ENCODE peak calls at places on chromosomes 12 and 14, in four cellular contexts. E is lung, U is hepatocyte, Y is ovary. Q is an unnamed sample.

GRCh38 chr12:75177997-75178396 is 31.6 kb downstream of the KCNC2 start:
- DNase-seq in E (no peak), U (peak; percentile 19), Y (no peak), Q (no peak)

GRCh38 chr12:88207921-88208640 is 66.0 kb downstream of the TMTC3 start:
- DNase-seq in E (peak; percentile 35), U (no peak), Y (no peak), Q (peak; percentile 49)

GRCh38 chr12:81257952-81258551 is 180.2 kb downstream of the ACSS3 start:
- DNase-seq in E (no peak), U (peak; percentile 50), Y (no peak), Q (no peak)

GRCh38 chr14:57732886-57733285 is 133.0 kb downstream of the SLC35F4 start:
- DNase-seq in E (no peak), U (peak; percentile 33), Y (no peak), Q (no peak)

GRCh38 chr14:52694761-52695480 is 437 bp downstream of the ERO1A start:
- DNase-seq in E (peak; percentile 51), U (peak; percentile 49), Y (no peak), Q (peak; percentile 74)

GRCh38 chr14:104315169-104315568 is 176.8 kb downstream of the KIF26A start:
- DNase-seq in E (no peak), U (no peak), Y (no peak), Q (peak; percentile 11)

GRCh38 chr12:76202621-76203020 is 118.1 kb upstream of the NAP1L1 start:
- DNase-seq in E (no peak), U (no peak), Y (no peak), Q (no peak)

GRCh38 chr14:39383026-39383626 is 49.1 kb downstream of the FBXO33 start:
- DNase-seq in E (no peak), U (no peak), Y (no peak), Q (no peak)

GRCh38 chr12:122473543-122474323 is 27.0 kb downstream of the ZCCHC8 start:
- DNase-seq in E (no peak), U (no peak), Y (peak; percentile 42), Q (no peak)

GRCh38 chr14:104820669-104821228 is 19.8 kb downstream of the ZBTB42 start:
- DNase-seq in E (peak; percentile 68), U (peak; percentile 81), Y (peak; percentile 66), Q (peak; percentile 25)

GRCh38 chr14:60222820-60223219 is 26.2 kb upstream of the PPM1A start:
- DNase-seq in E (peak; percentile 48), U (no peak), Y (no peak), Q (no peak)

GRCh38 chr12:6871052-6871957 is 1.8 kb downstream of the SPSB2 start:
- DNase-seq in E (no peak), U (peak; percentile 65), Y (no peak), Q (no peak)

GRCh38 chr12:110538869-110539622 is 36.9 kb downstream of the RAD9B start:
- DNase-seq in E (no peak), U (no peak), Y (no peak), Q (no peak)

GRCh38 chr12:49369723-49370145 is 2.5 kb downstream of the SPATS2 start:
- DNase-seq in E (no peak), U (peak; percentile 51), Y (no peak), Q (no peak)

GRCh38 chr12:122849352-122850047 is 14.2 kb downstream of the HIP1R start:
- DNase-seq in E (no peak), U (no peak), Y (no peak), Q (no peak)

GRCh38 chr14:78164226-78164853 is 5.8 kb upstream of the NRXN3 start:
- DNase-seq in E (peak; percentile 40), U (peak; percentile 58), Y (no peak), Q (no peak)

GRCh38 chr12:66268562-66268961 is 33.7 kb upstream of the HELB start:
- DNase-seq in E (no peak), U (no peak), Y (no peak), Q (no peak)

GRCh38 chr14:68182492-68182891 is 362.9 kb downstream of the RAD51B start:
- DNase-seq in E (no peak), U (no peak), Y (no peak), Q (no peak)

GRCh38 chr12:107903377-107904061 is 129.0 kb downstream of the ASCL4 start:
- DNase-seq in E (peak; percentile 77), U (peak; percentile 82), Y (peak; percentile 10), Q (no peak)

GRCh38 chr12:93229494-93230310 is 148.0 kb upstream of the NUDT4 start:
- DNase-seq in E (no peak), U (peak; percentile 33), Y (no peak), Q (no peak)

GRCh38 chr12:71472441-71472911 is 32.9 kb downstream of the LGR5 start:
- DNase-seq in E (no peak), U (no peak), Y (no peak), Q (no peak)

GRCh38 chr12:123962530-123962929 is 10.1 kb downstream of the CCDC92 start:
- DNase-seq in E (no peak), U (no peak), Y (no peak), Q (no peak)

GRCh38 chr12:132116709-132117557 is 27.2 kb downstream of the DDX51 start:
- DNase-seq in E (no peak), U (no peak), Y (no peak), Q (no peak)

GRCh38 chr14:28656704-28657255 is 109.8 kb upstream of the FOXG1 start:
- DNase-seq in E (no peak), U (no peak), Y (no peak), Q (no peak)

GRCh38 chr12:57280234-57281062 is 29.5 kb upstream of the STAC3 start:
- DNase-seq in E (peak; percentile 42), U (peak; percentile 88), Y (no peak), Q (no peak)

GRCh38 chr12:93773122-93773871 is 96.1 kb downstream of the CRADD start:
- DNase-seq in E (no peak), U (no peak), Y (no peak), Q (no peak)

GRCh38 chr14:22502007-22502406 is 87.0 kb downstream of the DAD1 start:
- DNase-seq in E (peak; percentile 30), U (no peak), Y (no peak), Q (peak; percentile 37)

GRCh38 chr14:75685910-75686309 is 24.9 kb downstream of the TTLL5 start:
- DNase-seq in E (no peak), U (no peak), Y (no peak), Q (no peak)

GRCh38 chr14:72643317-72643801 is 250.5 kb downstream of the DPF3 start:
- DNase-seq in E (no peak), U (peak; percentile 57), Y (no peak), Q (peak; percentile 35)

GRCh38 chr14:72646861-72647528 is 246.9 kb downstream of the DPF3 start:
- DNase-seq in E (no peak), U (no peak), Y (no peak), Q (no peak)

GRCh38 chr14:72645706-72646105 is 248.2 kb downstream of the DPF3 start:
- DNase-seq in E (no peak), U (no peak), Y (no peak), Q (no peak)

GRCh38 chr14:72644038-72644437 is 249.9 kb downstream of the DPF3 start:
- DNase-seq in E (no peak), U (no peak), Y (no peak), Q (no peak)

DNA sequence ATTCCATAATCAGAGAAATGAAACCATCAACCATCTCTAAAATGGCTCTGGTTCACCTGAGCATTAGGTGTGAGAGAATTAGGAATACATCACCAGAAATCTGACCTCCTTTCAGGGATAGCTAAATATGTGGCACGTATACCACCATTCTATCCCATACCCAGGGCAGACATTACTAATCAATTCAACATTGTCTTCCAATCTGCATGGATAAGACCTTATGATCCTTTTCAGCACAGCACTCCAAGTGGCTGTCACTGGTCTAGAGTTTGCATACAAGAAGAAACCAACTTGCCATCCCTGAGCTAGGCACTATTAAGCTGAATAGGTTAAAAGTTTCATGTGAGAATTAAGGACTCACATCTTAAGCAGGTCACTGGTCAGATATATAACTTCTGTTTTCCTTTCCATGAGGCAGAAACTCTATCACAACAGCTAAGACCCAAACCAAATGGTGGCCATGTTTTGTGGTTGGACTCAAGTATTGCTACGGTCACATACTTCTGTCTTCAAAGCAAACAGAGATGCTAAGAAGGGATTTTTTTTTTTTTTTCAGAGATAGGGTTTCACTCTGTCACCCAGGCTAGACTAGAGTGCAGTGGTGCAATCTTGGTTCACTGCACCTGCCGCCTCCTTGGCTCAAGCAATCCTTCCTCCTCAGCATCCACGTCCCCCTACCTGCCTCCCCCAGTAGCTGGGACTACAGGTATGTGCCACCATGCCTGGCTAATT is 249.0 kb downstream of the DPF3 start:
- DNase-seq in E (no peak), U (no peak), Y (no peak), Q (no peak)
- H3K4me1 ChIP-seq in E (no peaks in the 10 kb centered on the region), U (no peaks in the 10 kb centered on the region), Y (no peaks in the 10 kb centered on the region), Q (peaks cover 8% of the 10 kb centered on the region)

GRCh38 chr12:127726928-127727327 is 540.0 kb upstream of the TMEM132C start:
- DNase-seq in E (no peak), U (no peak), Y (no peak), Q (no peak)
- H3K27me3 ChIP-seq in E (no peaks in the 10 kb centered on the region), U (no peaks in the 10 kb centered on the region), Y (no peaks in the 10 kb centered on the region), Q (no peaks in the 10 kb centered on the region)

GRCh38 chr12:50600364-50600763 is 95.6 kb downstream of the DIP2B start:
- DNase-seq in E (no peak), U (no peak), Y (no peak), Q (no peak)
- H3K4me1 ChIP-seq in E (peaks cover 12% of the 10 kb centered on the region), U (peaks cover 4% of the 10 kb centered on the region), Y (peaks cover 14% of the 10 kb centered on the region), Q (peaks cover 3% of the 10 kb centered on the region)

DNA sequence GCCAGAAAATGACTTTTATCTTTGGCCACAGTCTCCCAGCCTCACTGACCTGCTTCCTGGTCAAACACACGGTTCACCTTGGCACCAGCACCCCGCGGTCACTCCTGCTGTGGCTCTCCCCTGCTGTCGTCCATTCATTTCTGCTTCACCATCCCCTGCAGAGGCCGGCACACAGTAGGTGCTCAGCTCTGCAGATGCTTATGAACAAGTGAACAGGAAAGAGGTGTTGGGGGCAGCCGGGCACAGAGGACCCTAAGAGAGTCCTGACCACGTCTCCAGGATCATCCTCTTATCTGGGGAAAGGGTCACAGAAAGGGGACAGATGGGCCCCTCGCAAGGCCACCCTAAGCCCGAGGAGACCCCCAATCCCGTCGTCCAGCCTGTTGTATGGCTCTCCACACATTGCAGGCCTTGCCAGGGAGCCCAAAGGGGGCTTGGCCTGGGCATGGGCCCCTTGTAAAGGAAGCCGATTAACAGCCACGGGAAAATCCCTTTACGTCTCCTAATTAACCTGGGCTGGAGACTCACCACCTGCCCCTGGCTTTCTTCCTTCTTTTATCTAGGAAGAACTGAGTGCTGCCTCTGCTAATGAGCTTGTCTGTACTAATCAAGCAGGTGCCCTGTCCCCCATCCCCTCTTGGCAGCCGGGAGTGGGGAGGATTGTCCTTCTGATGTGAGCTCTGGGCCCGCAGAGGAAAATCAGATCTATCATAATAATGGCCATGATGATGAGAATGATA is 119.1 kb downstream of the AACS start:
- DNase-seq in E (no peak), U (no peak), Y (no peak), Q (no peak)
- H3K27me3 ChIP-seq in E (peaks cover 10% of the 10 kb centered on the region), U (peaks cover 49% of the 10 kb centered on the region), Y (no peaks in the 10 kb centered on the region), Q (peaks cover 57% of the 10 kb centered on the region)